ENCODE peak calls at places on chromosomes 11 and 22, in nine cellular contexts. P, E, Y, F, S, G, U, R and J are unnamed samples.

GRCh38 chr22:30196141-30196866 is 50.3 kb downstream of the LIF start:
- DNase-seq in P (peak), E (peak), Y (peak), F (peak), S (no peak), G (peak), U (peak), R (peak), J (peak)

GRCh38 chr11:68950268-68950667 is 30.5 kb downstream of the MRGPRD start:
- DNase-seq in P (peak), E (peak), Y (peak), F (no peak), S (no peak), G (no peak), U (no peak), R (peak), J (no peak)

GRCh38 chr11:58286249-58286648 is 18.2 kb upstream of the OR10W1 start:
- DNase-seq in P (no peak), E (no peak), Y (peak), F (no peak), S (no peak), G (peak), U (peak), R (peak), J (no peak)

GRCh38 chr11:2807276-2807681 is 78.3 kb downstream of the CDKN1C start:
- DNase-seq in P (no peak), E (peak), Y (peak), F (peak), S (peak), G (peak), U (no peak), R (no peak), J (peak)

GRCh38 chr11:63610604-63611394 is 3.4 kb downstream of the PLAAT3 start:
- DNase-seq in P (no peak), E (peak), Y (no peak), F (no peak), S (no peak), G (peak), U (no peak), R (no peak), J (no peak)

GRCh38 chr11:67271548-67272284 is 5.4 kb downstream of the GRK2 start:
- DNase-seq in P (no peak), E (peak), Y (no peak), F (no peak), S (peak), G (no peak), U (no peak), R (peak), J (no peak)

GRCh38 chr11:38640854-38641253 is 2042.8 kb upstream of the RAG2 start:
- DNase-seq in P (no peak), E (no peak), Y (no peak), F (no peak), S (no peak), G (no peak), U (no peak), R (no peak), J (no peak)

GRCh38 chr11:83070044-83070877 is 1.4 kb downstream of the RAB30 start:
- DNase-seq in P (no peak), E (peak), Y (peak), F (no peak), S (no peak), G (no peak), U (peak), R (no peak), J (no peak)

GRCh38 chr11:57348636-57349323 is 10.6 kb downstream of the P2RX3 start:
- DNase-seq in P (no peak), E (no peak), Y (no peak), F (no peak), S (peak), G (no peak), U (peak), R (no peak), J (no peak)

GRCh38 chr11:117453886-117454563 is 126.4 kb downstream of the CEP164 start:
- DNase-seq in P (no peak), E (no peak), Y (no peak), F (no peak), S (no peak), G (no peak), U (no peak), R (no peak), J (no peak)

GRCh38 chr11:73237471-73238290 is 19.6 kb downstream of the P2RY2 start:
- DNase-seq in P (no peak), E (no peak), Y (peak), F (no peak), S (peak), G (no peak), U (peak), R (no peak), J (no peak)

GRCh38 chr11:125284209-125284608 is 119.7 kb downstream of the PKNOX2 start:
- DNase-seq in P (no peak), E (no peak), Y (no peak), F (no peak), S (no peak), G (no peak), U (no peak), R (no peak), J (no peak)

GRCh38 chr11:6402561-6402981 is 12.3 kb downstream of the SMPD1 start:
- DNase-seq in P (no peak), E (no peak), Y (no peak), F (no peak), S (no peak), G (no peak), U (peak), R (peak), J (no peak)

GRCh38 chr22:29510542-29510941 is 30.5 kb downstream of the NEFH start:
- DNase-seq in P (no peak), E (no peak), Y (no peak), F (no peak), S (no peak), G (no peak), U (no peak), R (no peak), J (no peak)

GRCh38 chr11:36218283-36218921 is 70.8 kb downstream of the COMMD9 start:
- DNase-seq in P (no peak), E (no peak), Y (no peak), F (no peak), S (no peak), G (no peak), U (no peak), R (no peak), J (no peak)

GRCh38 chr11:114399490-114399889 is 821 bp downstream of the C11orf71 start:
- DNase-seq in P (no peak), E (no peak), Y (no peak), F (no peak), S (no peak), G (no peak), U (no peak), R (peak), J (no peak)

GRCh38 chr11:45817191-45817590 is 12.2 kb downstream of the SLC35C1 start:
- DNase-seq in P (no peak), E (no peak), Y (no peak), F (no peak), S (no peak), G (no peak), U (no peak), R (peak), J (no peak)

GRCh38 chr22:17943533-17944204 is 80.7 kb downstream of the MICAL3 start:
- DNase-seq in P (no peak), E (no peak), Y (no peak), F (peak), S (peak), G (no peak), U (no peak), R (no peak), J (no peak)

GRCh38 chr11:44766112-44766971 is 39.6 kb downstream of the TSPAN18 start:
- DNase-seq in P (no peak), E (no peak), Y (peak), F (no peak), S (no peak), G (no peak), U (peak), R (no peak), J (peak)

GRCh38 chr11:128690746-128691091 is 3.2 kb upstream of the FLI1 start:
- DNase-seq in P (no peak), E (no peak), Y (no peak), F (no peak), S (no peak), G (no peak), U (no peak), R (no peak), J (no peak)

GRCh38 chr22:29951675-29952413 is 68.9 kb downstream of the MTMR3 start:
- DNase-seq in P (no peak), E (no peak), Y (no peak), F (no peak), S (no peak), G (no peak), U (no peak), R (no peak), J (no peak)

GRCh38 chr22:49211176-49211575 is 616.5 kb downstream of the BRD1 start:
- DNase-seq in P (no peak), E (no peak), Y (no peak), F (no peak), S (peak), G (no peak), U (no peak), R (no peak), J (no peak)

GRCh38 chr11:75626692-75627536 is 41.9 kb downstream of the MAP6 start:
- DNase-seq in P (no peak), E (no peak), Y (no peak), F (no peak), S (no peak), G (no peak), U (peak), R (no peak), J (no peak)

GRCh38 chr11:10575346-10575745 is 6.9 kb upstream of the LYVE1 start:
- DNase-seq in P (no peak), E (no peak), Y (no peak), F (no peak), S (no peak), G (no peak), U (no peak), R (no peak), J (no peak)

GRCh38 chr11:66727883-66728759 is 895 bp downstream of the SPTBN2 start:
- DNase-seq in P (peak), E (peak), Y (no peak), F (no peak), S (no peak), G (no peak), U (no peak), R (no peak), J (no peak)

GRCh38 chr11:57539342-57539741 is 1.9 kb downstream of the SMTNL1 start:
- DNase-seq in P (no peak), E (no peak), Y (no peak), F (no peak), S (peak), G (no peak), U (no peak), R (no peak), J (no peak)

GRCh38 chr11:2655834-2656622 is 43.8 kb downstream of the KCNQ1OT1 start:
- DNase-seq in P (no peak), E (no peak), Y (no peak), F (no peak), S (no peak), G (peak), U (peak), R (no peak), J (no peak)

GRCh38 chr11:6667733-6668374 is 12.2 kb upstream of the DCHS1 start:
- DNase-seq in P (no peak), E (no peak), Y (peak), F (no peak), S (no peak), G (peak), U (peak), R (peak), J (no peak)

GRCh38 chr22:32024791-32025190 is 18.3 kb upstream of the SLC5A1 start:
- DNase-seq in P (no peak), E (no peak), Y (no peak), F (no peak), S (no peak), G (no peak), U (peak), R (no peak), J (no peak)

GRCh38 chr22:33537059-33537458 is 383.2 kb downstream of the LARGE1 start:
- DNase-seq in P (no peak), E (no peak), Y (no peak), F (no peak), S (no peak), G (no peak), U (no peak), R (no peak), J (no peak)

GRCh38 chr11:2517386-2518064 is 72.7 kb downstream of the KCNQ1 start:
- DNase-seq in P (no peak), E (peak), Y (no peak), F (no peak), S (peak), G (no peak), U (no peak), R (no peak), J (peak)

GRCh38 chr22:46971141-46971775 is 208.8 kb downstream of the TBC1D22A start:
- DNase-seq in P (no peak), E (no peak), Y (peak), F (no peak), S (no peak), G (no peak), U (peak), R (no peak), J (no peak)

GRCh38 chr11:73209892-73210291 is 8.2 kb upstream of the P2RY2 start:
- DNase-seq in P (no peak), E (no peak), Y (no peak), F (no peak), S (no peak), G (no peak), U (no peak), R (no peak), J (no peak)

DNA sequence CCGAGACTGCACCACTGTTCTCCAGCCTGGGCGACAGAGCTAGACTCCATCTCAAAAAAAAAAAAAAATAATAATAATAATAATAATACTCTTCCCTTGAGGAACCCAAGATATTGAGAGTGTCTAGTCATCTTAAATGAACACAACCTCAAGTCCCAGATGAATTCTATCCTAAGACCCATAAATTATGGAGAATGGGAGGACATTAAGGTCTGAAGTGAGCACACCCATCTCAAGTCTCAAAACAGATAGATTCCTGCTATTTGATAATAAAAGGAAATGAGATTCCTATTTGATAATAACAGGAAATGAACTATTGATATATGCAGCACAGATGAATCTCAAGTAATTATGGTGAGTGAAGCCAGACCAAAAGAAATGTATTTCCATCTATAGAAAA is 51.5 kb downstream of the MAPK1 start:
- DNase-seq in P (no peak), E (no peak), Y (no peak), F (no peak), S (no peak), G (no peak), U (no peak), R (no peak), J (no peak)
- TF ChIP-seq CTCF in P (no peak), E (no peak), Y (no peak), F (no peak), S (no peak), G (no peak), U (no peak), R (no peak), J (no peak)

GRCh38 chr11:102946237-102946636 is 9.3 kb downstream of the MMP13 start:
- DNase-seq in P (no peak), E (no peak), Y (no peak), F (no peak), S (no peak), G (no peak), U (no peak), R (no peak), J (no peak)

GRCh38 chr11:102936864-102937509 is 18.5 kb downstream of the MMP13 start:
- DNase-seq in P (no peak), E (no peak), Y (no peak), F (no peak), S (no peak), G (no peak), U (no peak), R (no peak), J (no peak)

GRCh38 chr11:102935514-102935913 is 20.0 kb downstream of the MMP13 start:
- DNase-seq in P (no peak), E (no peak), Y (no peak), F (no peak), S (no peak), G (no peak), U (no peak), R (no peak), J (no peak)

DNA sequence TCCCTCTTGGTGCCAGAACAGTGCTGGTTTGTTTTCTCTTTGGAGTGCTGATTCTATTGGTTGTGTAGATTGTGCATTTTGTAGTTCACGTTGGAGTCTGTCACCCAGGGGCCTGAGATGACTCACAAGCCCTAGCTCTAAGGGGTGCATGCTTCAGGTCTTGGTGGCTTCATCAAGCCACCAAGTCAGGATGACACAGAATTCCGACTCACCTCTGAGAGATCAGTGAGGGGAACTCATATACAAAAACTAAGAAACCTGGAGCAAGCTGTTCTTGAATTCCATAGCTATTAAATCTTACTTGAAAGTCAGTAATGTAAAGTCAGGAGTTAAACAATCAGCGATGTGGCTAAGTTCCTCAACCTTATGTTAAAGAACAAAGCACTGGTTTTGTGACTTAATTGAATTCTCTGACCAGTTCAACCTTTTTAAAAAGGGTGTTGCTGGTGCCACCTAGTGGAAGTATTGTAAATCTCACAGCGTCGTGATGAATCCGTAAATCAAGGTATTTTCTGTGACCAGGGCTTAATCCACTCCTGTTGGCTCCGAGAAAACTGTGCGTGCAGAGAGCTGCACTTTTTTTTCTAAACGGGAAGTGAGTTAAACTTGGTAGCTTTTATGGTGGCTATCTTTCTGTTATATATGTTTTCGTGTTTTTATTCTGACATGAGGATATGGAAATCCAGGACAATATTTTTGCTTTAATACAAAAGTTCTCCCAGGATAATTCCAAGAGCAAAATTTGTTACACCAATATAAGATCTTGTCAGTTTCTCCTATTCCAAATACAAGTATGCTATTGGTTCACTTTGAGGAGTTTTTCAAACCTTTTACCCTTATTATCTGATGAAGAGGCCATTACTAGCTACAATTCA is 14.6 kb downstream of the MMP13 start:
- DNase-seq in P (peak), E (peak), Y (peak), F (peak), S (no peak), G (peak), U (peak), R (peak), J (no peak)
- TF ChIP-seq CTCF in P (peak), E (peak), Y (peak), F (peak), S (peak), G (peak), U (peak), R (peak), J (peak)

DNA sequence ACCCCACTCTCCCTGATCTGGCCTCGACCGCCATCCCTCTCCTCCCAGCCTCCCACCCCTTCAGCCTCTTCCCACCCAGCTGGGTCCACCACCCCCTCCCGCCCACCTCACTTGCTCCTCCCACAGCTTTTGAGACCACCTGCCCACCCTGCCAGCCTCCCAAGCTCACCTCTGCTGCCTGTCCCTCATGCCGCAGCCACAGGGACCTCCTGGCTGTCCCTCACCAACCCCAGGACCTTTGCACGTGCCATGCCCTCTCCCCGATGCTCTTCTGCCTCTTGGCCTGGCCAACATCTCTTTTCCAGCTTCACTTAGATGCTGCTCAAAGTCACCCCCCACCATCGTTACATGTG is 6.5 kb downstream of the PNPLA5 start:
- DNase-seq in P (no peak), E (no peak), Y (no peak), F (no peak), S (no peak), G (no peak), U (no peak), R (no peak), J (no peak)
- TF ChIP-seq CTCF in P (no peak), E (no peak), Y (no peak), F (no peak), S (no peak), G (no peak), U (no peak), R (no peak), J (peak)

DNA sequence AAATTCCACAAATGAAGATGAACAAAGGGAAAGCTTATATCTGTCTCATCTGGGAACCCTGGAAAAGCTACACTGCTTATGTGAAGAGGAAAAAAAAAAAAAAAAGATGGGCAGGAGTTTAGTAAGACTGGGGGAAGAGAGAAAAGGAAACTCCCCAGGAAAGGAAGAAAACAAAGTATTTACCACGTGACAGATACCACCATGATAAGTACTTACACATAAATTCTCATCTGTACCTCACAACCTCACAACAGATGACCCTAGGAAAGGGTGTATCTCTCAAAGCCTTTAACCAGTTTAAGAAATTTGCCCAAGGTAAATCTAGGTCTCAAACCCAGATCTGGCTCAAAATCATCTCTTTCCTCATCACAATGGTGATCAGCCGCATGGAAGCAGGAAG is 77.1 kb downstream of the GAB2 start:
- DNase-seq in P (no peak), E (no peak), Y (no peak), F (no peak), S (no peak), G (no peak), U (no peak), R (no peak), J (no peak)
- TF ChIP-seq CTCF in P (no peak), E (no peak), Y (no peak), F (no peak), S (no peak), G (no peak), U (no peak), R (no peak), J (no peak)